ENCODE peak calls at places on chromosomes 3 and 15, in eight cellular contexts. C is SK-N-SH; X is CD8-positive, alpha-beta T cell; I is IMR-90; Z is CD8-positive, alpha-beta memory T cell; Q is heart left ventricle; P is adrenal gland; N is DND-41. W is an unnamed sample.

GRCh38 chr15:61393949-61394348 is 164.8 kb upstream of the RORA start:
- DNase-seq in Z (no peak), C (no peak), I (no peak), Q (no peak), X (no peak), P (no peak), N (no peak), W (no peak)

GRCh38 chr3:152222327-152222726 is 46.4 kb upstream of the MBNL1 start:
- DNase-seq in I (peak; percentile 72), C (no peak), Q (no peak), N (no peak), P (no peak), Z (no peak), X (no peak), W (peak; percentile 71)

GRCh38 chr15:36791849-36792618 is 212.6 kb downstream of the CDIN1 start:
- DNase-seq in P (no peak), N (no peak), Q (peak; percentile 75), X (no peak), C (no peak), I (peak; percentile 70), Z (no peak), W (no peak)

GRCh38 chr3:186123012-186123411 is 14.1 kb upstream of the ETV5 start:
- DNase-seq in Z (no peak), P (no peak), X (no peak), C (no peak), I (no peak), N (no peak), Q (no peak), W (no peak)

GRCh38 chr3:32488609-32489008 is 14.0 kb downstream of the CMTM6 start:
- DNase-seq in P (no peak), N (no peak), C (no peak), I (no peak), Z (no peak), Q (no peak), X (no peak), W (no peak)

GRCh38 chr3:56119575-56120349 is 348.5 kb downstream of the ERC2 start:
- DNase-seq in Z (no peak), C (no peak), P (peak; percentile 23), Q (peak; percentile 51), I (peak; percentile 18), X (no peak), N (no peak), W (peak; percentile 74)

GRCh38 chr3:126464494-126464893 is 11.2 kb downstream of the ZXDC start:
- DNase-seq in N (no peak), I (no peak), X (no peak), P (peak; percentile 18), Z (no peak), C (no peak), Q (no peak), W (no peak)

GRCh38 chr3:184259878-184260570 is 1.3 kb downstream of the CAMK2N2 start:
- DNase-seq in Q (no peak), I (peak; percentile 17), P (peak; percentile 52), C (peak; percentile 78), N (no peak), Z (peak; percentile 35), X (peak; percentile 25), W (no peak)

GRCh38 chr3:66456711-66457173 is 44.1 kb downstream of the LRIG1 start:
- DNase-seq in N (peak; percentile 9), Z (peak; percentile 28), Q (peak; percentile 75), I (no peak), X (no peak), P (no peak), C (no peak), W (no peak)

GRCh38 chr15:41695750-41696436 is 35.7 kb downstream of the MGA start:
- DNase-seq in Z (peak; percentile 36), N (peak; percentile 43), Q (no peak), C (peak; percentile 48), I (peak; percentile 73), X (peak; percentile 7), P (peak; percentile 36), W (peak; percentile 17)

GRCh38 chr3:128338536-128339400 is 127.9 kb downstream of the DNAJB8 start:
- DNase-seq in C (no peak), Q (no peak), Z (no peak), X (no peak), I (no peak), P (no peak), N (no peak), W (no peak)

GRCh38 chr15:89666858-89667705 is 11.8 kb upstream of the KIF7 start:
- DNase-seq in Q (no peak), I (no peak), Z (no peak), N (no peak), C (no peak), X (no peak), P (no peak), W (no peak)

GRCh38 chr3:194876403-194877165 is 190.9 kb downstream of the FAM43A start:
- DNase-seq in I (no peak), Z (no peak), P (peak; percentile 15), N (no peak), Q (no peak), X (no peak), C (no peak), W (no peak)

DNA sequence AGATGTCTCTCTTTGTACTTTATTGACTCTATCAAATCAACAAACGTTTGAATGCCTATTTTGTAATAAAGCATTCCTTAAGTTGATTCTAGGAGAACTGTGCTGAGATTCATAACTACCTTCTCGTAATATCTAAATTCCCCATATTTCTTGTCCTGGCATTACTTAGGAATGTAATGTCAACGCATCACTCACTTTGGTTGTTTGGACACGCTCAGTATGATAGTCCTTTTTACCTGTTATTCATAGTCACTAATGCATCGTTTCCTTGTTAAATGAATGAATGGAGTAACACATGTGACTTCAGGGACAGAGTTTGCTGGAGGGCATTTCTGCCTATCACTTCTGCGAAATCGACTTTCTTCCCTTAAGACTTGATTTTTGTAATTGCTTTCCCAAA is 44.1 kb upstream of the RASGRP1 start:
- DNase-seq in Z (no peak), P (no peak), Q (no peak), N (no peak), C (no peak), X (no peak), I (no peak), W (peak; percentile 44)
- H3K27me3 ChIP-seq in Z (no peaks in the 10 kb centered on the region), P (no peaks in the 10 kb centered on the region), Q (no peaks in the 10 kb centered on the region), N (no peaks in the 10 kb centered on the region), C (peaks cover 16% of the 10 kb centered on the region), X (no peaks in the 10 kb centered on the region), I (peaks cover 74% of the 10 kb centered on the region), W (peaks cover 2% of the 10 kb centered on the region)

GRCh38 chr15:74431645-74432044 is 2.1 kb downstream of the SEMA7A start:
- DNase-seq in X (no peak), I (no peak), P (no peak), Q (no peak), N (peak; percentile 41), Z (no peak), C (no peak), W (no peak)
- H3K4me3 ChIP-seq in X (no peak overlapping the region), I (no peak overlapping the region), P (no peak overlapping the region), Q (no peak overlapping the region), N (peak overlapping the region; percentile 15), Z (peak overlapping the region; percentile 4), C (no peak overlapping the region), W (no peak overlapping the region)

DNA sequence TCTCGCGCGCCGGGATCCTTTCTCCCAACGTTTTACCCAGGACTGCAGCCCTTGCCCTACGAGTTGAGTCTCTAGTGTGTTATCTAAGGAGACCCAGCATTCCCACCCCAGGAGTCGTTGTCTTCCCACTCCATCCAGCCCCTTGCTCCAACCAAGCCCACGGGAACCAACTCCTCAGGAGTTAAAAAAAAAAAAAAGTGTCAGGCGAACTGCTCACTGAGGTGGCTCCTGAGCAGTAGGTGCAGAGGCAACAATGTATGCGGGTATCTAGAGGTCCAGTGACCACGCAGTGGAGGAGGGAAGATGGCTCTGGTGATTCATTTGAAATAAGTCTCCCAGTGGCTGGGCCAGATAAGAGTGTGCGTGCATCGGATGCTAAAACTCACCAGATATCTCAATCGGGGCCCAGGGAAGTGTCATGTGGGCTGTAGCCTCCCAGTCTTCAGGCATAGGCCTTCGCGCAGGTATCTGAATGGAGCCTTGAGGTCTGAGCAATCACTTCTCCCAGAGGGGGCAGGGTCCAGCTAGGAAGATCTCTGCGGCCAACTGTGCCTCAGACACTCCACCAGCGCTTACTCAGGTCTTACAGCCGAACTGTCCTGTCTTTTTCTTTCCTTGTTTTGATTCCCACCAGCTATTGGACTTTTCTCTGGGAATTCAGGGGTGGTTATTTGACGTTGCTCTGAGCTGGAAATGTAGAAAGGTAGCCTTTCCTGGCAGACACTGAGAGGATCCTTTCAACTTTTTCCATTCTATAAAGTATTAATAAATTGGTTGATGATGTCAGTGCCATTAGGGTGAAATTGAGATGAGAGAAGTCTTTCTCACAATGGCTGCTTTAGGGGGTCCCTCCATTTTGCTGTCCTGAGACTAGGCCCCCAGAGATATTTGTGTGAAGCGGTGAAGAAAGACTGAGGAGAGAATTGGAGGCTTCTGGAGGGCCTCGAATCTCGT is 21.0 kb downstream of the ZIC4 start:
- DNase-seq in N (no peak), X (no peak), C (no peak), P (no peak), I (no peak), Q (no peak), Z (no peak), W (no peak)
- H3K27me3 ChIP-seq in N (no peaks in the 10 kb centered on the region), X (peaks cover 33% of the 10 kb centered on the region), C (peaks cover 31% of the 10 kb centered on the region), P (peaks cover 80% of the 10 kb centered on the region), I (peaks cover 80% of the 10 kb centered on the region), Q (peaks cover 87% of the 10 kb centered on the region), Z (peaks cover 18% of the 10 kb centered on the region), W (peaks cover 30% of the 10 kb centered on the region)

GRCh38 chr15:100923076-100923475 is 3.9 kb downstream of the LRRK1 start:
- DNase-seq in Z (no peak), C (no peak), X (no peak), P (no peak), I (no peak), N (no peak), Q (no peak), W (no peak)

GRCh38 chr15:100923902-100924301 is 4.7 kb downstream of the LRRK1 start:
- DNase-seq in Z (no peak), X (no peak), Q (no peak), N (no peak), P (no peak), C (no peak), I (no peak), W (no peak)

GRCh38 chr15:100924436-100924835 is 5.3 kb downstream of the LRRK1 start:
- DNase-seq in N (no peak), I (no peak), P (no peak), Q (no peak), C (no peak), Z (no peak), X (no peak), W (no peak)

GRCh38 chr15:100920516-100921135 is 1.5 kb downstream of the LRRK1 start:
- DNase-seq in N (no peak), I (no peak), X (no peak), Z (no peak), Q (no peak), C (no peak), P (no peak), W (no peak)

DNA sequence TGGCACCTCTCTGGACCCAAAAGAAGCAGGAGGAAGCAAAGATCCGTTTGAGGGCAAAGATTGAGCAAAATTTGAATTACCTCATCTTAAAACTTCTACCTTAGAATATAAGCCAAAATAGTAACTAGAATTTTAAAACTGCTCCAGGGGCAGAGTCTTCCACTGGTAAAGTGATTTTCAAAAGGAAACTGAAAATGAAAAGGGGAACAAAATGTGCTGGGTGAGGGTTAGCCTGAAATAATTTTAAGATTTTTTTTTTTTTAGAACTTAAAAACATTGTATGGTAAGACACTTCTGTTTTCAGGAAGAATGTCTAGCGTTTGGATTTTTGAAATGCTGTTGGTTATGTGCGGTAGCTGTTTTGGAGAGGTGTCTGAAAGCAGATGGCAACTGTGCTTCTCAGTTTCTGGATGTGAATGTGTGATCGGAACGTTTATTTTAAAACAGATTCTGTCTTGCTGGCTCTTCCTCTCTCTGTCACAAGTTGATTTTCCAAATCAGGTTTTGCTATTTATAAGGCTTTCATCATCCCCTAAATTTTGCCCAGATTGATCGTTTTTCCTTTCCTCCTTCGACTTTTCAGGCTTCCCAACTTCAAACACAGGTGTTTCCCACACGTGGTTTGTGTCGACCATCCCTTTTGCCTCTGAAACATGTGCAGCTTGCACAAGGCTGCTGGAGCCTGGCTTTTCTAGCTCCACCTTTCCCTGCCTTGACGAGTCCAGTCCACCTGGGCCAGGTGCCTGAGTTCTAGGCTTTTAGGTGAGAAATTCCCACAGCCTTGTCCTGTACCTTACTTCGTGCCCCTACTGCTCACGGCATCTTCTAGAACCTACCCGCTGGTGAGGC is 3.3 kb downstream of the LRRK1 start:
- DNase-seq in Q (no peak), I (no peak), P (no peak), N (no peak), X (no peak), Z (no peak), C (no peak), W (no peak)
- H3K4me3 ChIP-seq in Q (peak overlapping the region; percentile 21), I (no peak overlapping the region), P (no peak overlapping the region), N (no peak overlapping the region), X (no peak overlapping the region), Z (no peak overlapping the region), C (no peak overlapping the region), W (no peak overlapping the region)